ENCODE peak calls at places on chromosome 7, in four cellular contexts. W is IMR-90, J is H9, K is H1. N is an unnamed sample.

GRCh38 chr7:34219153-34219552 is 313.8 kb downstream of the BMPER start:
- DNase-seq in W (no peak), J (no peak), K (no peak), N (no peak)

GRCh38 chr7:99615989-99616358 is 772 bp upstream of the ZSCAN25 start:
- DNase-seq in W (no peak), J (no peak), K (no peak), N (no peak)

GRCh38 chr7:142385528-142386340 is 127.9 kb upstream of the PRSS58 start:
- DNase-seq in W (peak), J (peak), K (no peak), N (peak)

GRCh38 chr7:15555385-15555859 is 6.4 kb downstream of the AGMO start:
- DNase-seq in W (peak), J (no peak), K (no peak), N (no peak)

GRCh38 chr7:5635461-5636445 is 145.7 kb downstream of the RNF216 start:
- DNase-seq in W (no peak), J (no peak), K (no peak), N (no peak)

GRCh38 chr7:96921771-96922170 is 83.6 kb upstream of the DLX6 start:
- DNase-seq in W (no peak), J (no peak), K (no peak), N (no peak)

GRCh38 chr7:127751723-127752448 is 99.9 kb downstream of the SND1 start:
- DNase-seq in W (peak), J (no peak), K (no peak), N (no peak)

GRCh38 chr7:26944959-26945358 is 80.6 kb upstream of the SKAP2 start:
- DNase-seq in W (no peak), J (no peak), K (no peak), N (no peak)

GRCh38 chr7:44867073-44867990 is 18.0 kb downstream of the PURB start:
- DNase-seq in W (peak), J (no peak), K (no peak), N (peak)

GRCh38 chr7:128936798-128937197 is 929 bp upstream of the IRF5 start:
- DNase-seq in W (no peak), J (no peak), K (no peak), N (no peak)

GRCh38 chr7:46571996-46572395 is 650.9 kb upstream of the IGFBP3 start:
- DNase-seq in W (no peak), J (no peak), K (no peak), N (no peak)

GRCh38 chr7:69204936-69205335 is 393.3 kb upstream of the AUTS2 start:
- DNase-seq in W (no peak), J (no peak), K (no peak), N (peak)

GRCh38 chr7:130151591-130152269 is 53.5 kb downstream of the TMEM209 start:
- DNase-seq in W (peak), J (no peak), K (no peak), N (no peak)

GRCh38 chr7:148962823-148963582 is 65.3 kb downstream of the PDIA4 start:
- DNase-seq in W (peak), J (no peak), K (no peak), N (peak)

GRCh38 chr7:77466455-77466854 is 50.3 kb upstream of the GSAP start:
- DNase-seq in W (no peak), J (no peak), K (no peak), N (no peak)

GRCh38 chr7:19113855-19114590 is 3.4 kb downstream of the TWIST1 start:
- DNase-seq in W (peak), J (no peak), K (no peak), N (no peak)

GRCh38 chr7:104033837-104034236 is 44.4 kb upstream of the RELN start:
- DNase-seq in W (no peak), J (no peak), K (no peak), N (no peak)

GRCh38 chr7:97117372-97118188 is at the start of gene SDHAF3:
- DNase-seq in W (peak), J (peak), K (peak), N (peak)

GRCh38 chr7:28435152-28435551 is 22.8 kb downstream of the CREB5 start:
- DNase-seq in W (no peak), J (no peak), K (no peak), N (no peak)

GRCh38 chr7:44757311-44757710 is 8.7 kb downstream of the ZMIZ2 start:
- DNase-seq in W (no peak), J (no peak), K (no peak), N (no peak)

GRCh38 chr7:91789086-91789485 is 91.4 kb downstream of the MTERF1 start:
- DNase-seq in W (no peak), J (no peak), K (no peak), N (no peak)

GRCh38 chr7:134549366-134549765 is 456 bp downstream of the AKR1B15 start:
- DNase-seq in W (no peak), J (no peak), K (no peak), N (no peak)

GRCh38 chr7:151381333-151382078 is 28.3 kb downstream of the WDR86 start:
- DNase-seq in W (no peak), J (peak), K (no peak), N (peak)

GRCh38 chr7:16479587-16479986 is 14.0 kb upstream of the SOSTDC1 start:
- DNase-seq in W (peak), J (no peak), K (no peak), N (no peak)

GRCh38 chr7:130733866-130734524 is at the start of gene KLF14:
- DNase-seq in W (no peak), J (peak), K (no peak), N (peak)

GRCh38 chr7:2353650-2354172 is 916 bp upstream of the EIF3B start:
- DNase-seq in W (peak), J (peak), K (peak), N (peak)

GRCh38 chr7:121107923-121108498 is 119.5 kb downstream of the CPED1 start:
- DNase-seq in W (peak), J (no peak), K (no peak), N (peak)

GRCh38 chr7:55502209-55502608 is 70.1 kb downstream of the VOPP1 start:
- DNase-seq in W (no peak), J (no peak), K (no peak), N (no peak)

GRCh38 chr7:33039257-33039904 is 23.2 kb downstream of the NT5C3A start:
- DNase-seq in W (no peak), J (no peak), K (no peak), N (no peak)

GRCh38 chr7:90624128-90624980 is 28.2 kb downstream of the CDK14 start:
- DNase-seq in W (peak), J (no peak), K (no peak), N (peak)

GRCh38 chr7:81604075-81604807 is 165.6 kb downstream of the HGF start:
- DNase-seq in W (peak), J (no peak), K (no peak), N (no peak)

GRCh38 chr7:157523766-157524421 is 187.1 kb downstream of the DNAJB6 start:
- DNase-seq in W (no peak), J (peak), K (no peak), N (no peak)

GRCh38 chr7:76397409-76398183 is 11.9 kb downstream of the SSC4D start:
- DNase-seq in W (peak), J (peak), K (no peak), N (peak)

GRCh38 chr7:101321491-101322401 is at the start of gene IFT22:
- DNase-seq in W (peak), J (peak), K (no peak), N (peak)
- H3K56ac ChIP-seq in W (peak), J (no peak), K (peak), N (peak)

GRCh38 chr7:107208563-107208962 is 39.8 kb downstream of the HBP1 start:
- DNase-seq in W (no peak), J (no peak), K (no peak), N (no peak)

GRCh38 chr7:107209565-107209964 is 40.8 kb downstream of the HBP1 start:
- DNase-seq in W (no peak), J (no peak), K (no peak), N (no peak)

GRCh38 chr7:107206706-107207105 is 37.9 kb downstream of the HBP1 start:
- DNase-seq in W (no peak), J (no peak), K (no peak), N (no peak)

GRCh38 chr7:107207459-107207858 is 38.7 kb downstream of the HBP1 start:
- DNase-seq in W (no peak), J (no peak), K (no peak), N (no peak)

DNA sequence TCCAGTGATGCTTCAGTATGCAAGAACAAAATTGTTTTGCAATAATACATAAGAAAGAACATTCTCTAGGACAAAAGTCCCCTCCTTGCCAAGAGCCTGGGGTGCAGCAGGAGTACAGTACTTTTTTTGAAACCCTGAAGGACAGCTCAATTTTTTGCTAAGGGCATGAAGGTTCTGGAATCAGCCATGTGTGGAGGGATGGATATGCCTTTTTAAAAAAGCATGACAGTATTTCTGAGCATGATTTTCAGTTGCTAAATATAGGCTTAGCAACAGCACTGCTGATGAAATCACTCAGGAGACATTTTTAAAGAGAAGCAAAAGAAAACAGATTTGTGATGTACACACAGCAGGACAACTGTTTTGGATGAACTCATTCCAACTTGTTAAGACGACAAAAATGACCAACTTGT is 39.2 kb downstream of the HBP1 start:
- DNase-seq in W (peak), J (no peak), K (no peak), N (no peak)
- H3K56ac ChIP-seq in W (no peak), J (no peak), K (no peak), N (no peak)

GRCh38 chr7:95520136-95520535 is 34.4 kb downstream of the ASB4 start:
- DNase-seq in W (no peak), J (no peak), K (no peak), N (no peak)
- H3K56ac ChIP-seq in W (no peak), J (no peak), K (no peak), N (no peak)

DNA sequence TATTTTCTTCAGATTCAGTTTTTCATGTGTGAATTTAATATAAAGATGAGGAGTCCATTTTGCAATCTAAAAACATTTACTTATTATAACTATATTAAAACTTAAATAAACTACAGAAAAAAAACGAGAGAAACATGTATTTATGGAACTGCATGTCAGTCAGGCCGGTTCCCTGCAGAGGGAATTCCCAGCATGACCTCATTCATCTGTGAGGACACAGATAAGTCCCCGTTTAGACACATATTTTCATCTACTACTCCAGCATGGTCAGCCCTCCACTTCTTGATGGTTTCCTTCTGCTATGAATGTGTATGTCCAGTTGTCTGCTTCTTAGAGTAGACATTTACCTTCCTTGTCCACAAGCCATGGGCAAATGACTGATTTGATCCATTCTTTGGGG is 339.1 kb downstream of the SEMA3D start:
- DNase-seq in W (peak), J (no peak), K (no peak), N (no peak)
- H3K56ac ChIP-seq in W (no peak), J (no peak), K (no peak), N (no peak)

DNA sequence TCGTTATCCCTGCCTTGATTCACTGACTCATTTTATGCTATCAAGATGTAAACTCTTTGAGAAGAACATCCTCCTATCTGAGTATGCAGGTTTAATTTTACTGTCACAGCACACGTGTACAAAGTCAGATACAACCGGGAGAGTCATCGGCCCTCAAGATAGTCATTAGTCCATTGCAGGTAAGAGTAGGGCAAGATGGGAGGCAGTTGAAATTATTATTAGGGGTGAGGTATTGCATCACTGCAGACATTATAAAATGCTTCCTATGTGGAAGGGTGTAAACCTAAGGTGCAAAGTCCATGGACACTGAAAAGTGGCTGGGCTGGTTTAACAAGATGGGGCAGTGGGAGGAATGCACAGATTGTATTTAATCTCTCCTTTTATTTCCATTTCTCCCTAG is 113.7 kb downstream of the ARL4A start:
- DNase-seq in W (no peak), J (no peak), K (no peak), N (no peak)
- H3K56ac ChIP-seq in W (no peak), J (no peak), K (no peak), N (no peak)

DNA sequence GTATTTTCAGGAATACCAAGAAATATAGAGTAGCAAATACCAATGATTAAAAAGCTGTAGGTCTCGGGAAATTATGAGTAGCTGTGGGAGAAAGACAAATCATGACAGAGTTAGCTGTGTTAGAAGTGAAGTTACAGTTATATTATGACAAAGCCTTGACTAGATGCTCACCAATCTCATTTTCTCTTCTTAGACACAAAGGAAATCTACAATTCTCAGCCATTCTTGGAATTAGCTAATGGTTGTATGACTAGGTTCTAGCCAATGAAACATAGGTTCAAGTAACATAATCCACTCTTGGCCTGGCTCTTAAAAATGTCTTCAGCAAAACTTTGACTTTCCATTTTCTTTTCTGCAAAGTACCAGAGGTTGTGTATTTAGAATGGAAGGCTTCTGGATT is 228.8 kb upstream of the MTPN start:
- DNase-seq in W (no peak), J (no peak), K (no peak), N (no peak)
- H3K56ac ChIP-seq in W (no peak), J (no peak), K (no peak), N (no peak)

DNA sequence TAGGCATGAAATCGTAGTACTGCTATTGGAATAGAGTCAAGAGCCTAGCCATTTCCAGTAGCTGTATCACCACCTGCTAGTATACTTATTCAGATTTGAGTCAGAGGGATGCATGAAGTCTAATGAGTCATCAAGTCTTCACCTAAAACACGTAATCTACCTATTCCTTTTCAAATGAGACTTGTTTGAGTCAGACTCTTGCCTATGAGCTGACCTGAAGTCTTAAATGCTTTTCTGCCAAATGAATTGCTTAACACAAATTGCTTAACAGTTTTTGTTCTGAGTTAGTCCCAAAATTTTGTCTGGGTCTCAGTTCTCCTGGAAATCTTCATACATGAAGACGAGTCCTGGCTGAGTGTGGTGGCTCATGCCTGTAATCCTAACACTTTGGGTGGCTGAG is 165.2 kb downstream of the GNAT3 start:
- DNase-seq in W (peak), J (no peak), K (no peak), N (no peak)
- H3K56ac ChIP-seq in W (no peak), J (no peak), K (no peak), N (no peak)

DNA sequence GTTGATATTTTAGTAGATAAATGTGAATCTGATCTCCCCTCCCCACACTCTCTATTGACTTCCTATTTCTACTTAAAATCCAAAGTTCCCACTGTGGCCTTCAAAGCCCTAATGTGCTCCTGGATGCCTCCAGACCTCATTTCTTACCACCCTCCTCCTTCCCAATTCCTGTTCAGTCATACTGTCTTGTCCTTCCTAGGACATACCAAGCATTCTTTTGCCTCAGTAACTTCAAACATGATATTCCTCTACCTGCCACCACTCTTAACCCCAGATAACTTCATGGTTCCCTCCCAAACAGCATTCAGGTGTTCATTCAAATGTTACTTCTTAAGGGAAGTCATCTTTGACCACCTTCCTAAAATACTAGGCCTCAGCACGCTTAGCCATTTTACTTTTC is 34.2 kb upstream of the FAM221A start:
- DNase-seq in W (no peak), J (no peak), K (no peak), N (peak)
- H3K56ac ChIP-seq in W (no peak), J (no peak), K (no peak), N (no peak)

N was measured in mesendoderm.